ENCODE peak calls at places on chromosomes 6 and 20, in five cellular contexts. O is A172, N is CD14-positive monocyte, G is AG10803, T is mesothelial cell of epicardium. S is an unnamed sample.

GRCh38 chr6:157893238-157893637 is 70.2 kb downstream of the SNX9 start:
- DNase-seq in N (no peak), O (no peak), T (no peak), G (no peak), S (no peak)

GRCh38 chr6:727796-728195 is 34.9 kb upstream of the EXOC2 start:
- DNase-seq in O (no peak), T (no peak), G (no peak), N (no peak), S (no peak)

GRCh38 chr20:2005831-2006426 is 12.1 kb upstream of the PDYN start:
- DNase-seq in N (peak; percentile 69), O (peak; percentile 47), T (peak; percentile 67), G (peak; percentile 49), S (peak; percentile 35)

GRCh38 chr20:37376791-37377190 is 30.9 kb downstream of the SRC start:
- DNase-seq in T (no peak), G (no peak), N (peak; percentile 33), O (no peak), S (no peak)

GRCh38 chr6:47932575-47932974 is 150.7 kb downstream of the OPN5 start:
- DNase-seq in G (no peak), N (no peak), O (no peak), T (no peak), S (no peak)

GRCh38 chr20:2693286-2693995 is 861 bp downstream of the EBF4 start:
- DNase-seq in G (no peak), T (no peak), N (no peak), O (no peak), S (no peak)

GRCh38 chr6:106995640-106996039 is 21.1 kb upstream of the CD24 start:
- DNase-seq in O (no peak), G (no peak), N (no peak), T (no peak), S (no peak)

GRCh38 chr6:149990672-149991402 is 27.1 kb downstream of the ULBP1 start:
- DNase-seq in G (peak; percentile 5), N (no peak), T (no peak), O (no peak), S (no peak)

GRCh38 chr6:40563111-40563510 is 24.1 kb downstream of the LRFN2 start:
- DNase-seq in N (no peak), T (no peak), G (no peak), O (no peak), S (no peak)

GRCh38 chr6:20056350-20056992 is 155.8 kb downstream of the MBOAT1 start:
- DNase-seq in T (no peak), G (peak; percentile 58), O (peak; percentile 27), N (no peak), S (peak; percentile 42)

GRCh38 chr6:111114484-111114883 is 27.2 kb downstream of the SLC16A10 start:
- DNase-seq in G (no peak), T (no peak), N (no peak), O (no peak), S (no peak)

GRCh38 chr6:126127662-126128061 is 141.3 kb downstream of the TRMT11 start:
- DNase-seq in O (no peak), T (no peak), G (no peak), N (no peak), S (peak; percentile 7)

GRCh38 chr6:156060013-156060412 is 604.4 kb upstream of the NOX3 start:
- DNase-seq in G (no peak), O (no peak), N (no peak), T (no peak), S (no peak)

GRCh38 chr20:51413753-51414323 is 128.7 kb downstream of the NFATC2 start:
- DNase-seq in N (no peak), G (no peak), O (no peak), T (no peak), S (no peak)

GRCh38 chr6:34938268-34938667 is 49.2 kb downstream of the ANKS1A start:
- DNase-seq in N (no peak), O (no peak), T (no peak), G (no peak), S (no peak)

GRCh38 chr20:17227199-17227535 is 327 bp downstream of the PCSK2 start:
- DNase-seq in T (no peak), N (no peak), G (no peak), O (no peak), S (no peak)

GRCh38 chr6:106997392-106998257 is 23.1 kb upstream of the CD24 start:
- DNase-seq in N (no peak), O (peak; percentile 52), G (peak; percentile 64), T (peak; percentile 34), S (peak; percentile 75)

GRCh38 chr6:105898286-105898685 is 187.8 kb upstream of the PRDM1 start:
- DNase-seq in T (no peak), N (no peak), O (peak; percentile 79), G (peak; percentile 90), S (no peak)

GRCh38 chr20:6708010-6708409 is 59.5 kb upstream of the BMP2 start:
- DNase-seq in O (peak; percentile 31), N (no peak), T (no peak), G (peak; percentile 42), S (no peak)

GRCh38 chr6:37452522-37452921 is 19.5 kb downstream of the CMTR1 start:
- DNase-seq in N (no peak), T (no peak), O (no peak), G (no peak), S (no peak)

GRCh38 chr6:2669067-2669710 is 81.5 kb downstream of the MYLK4 start:
- DNase-seq in N (no peak), T (no peak), G (no peak), O (no peak), S (no peak)

GRCh38 chr6:162856885-162857284 is 129.1 kb downstream of the PACRG start:
- DNase-seq in N (no peak), T (no peak), G (peak; percentile 82), O (peak; percentile 74), S (peak; percentile 7)

GRCh38 chr20:14055127-14055742 is 59.9 kb downstream of the MACROD2 start:
- DNase-seq in T (no peak), O (peak; percentile 59), G (peak; percentile 76), N (no peak), S (peak; percentile 80)

GRCh38 chr20:14543040-14543439 is 205.6 kb upstream of the FLRT3 start:
- DNase-seq in N (no peak), T (no peak), G (no peak), O (no peak), S (no peak)

GRCh38 chr6:167996424-167997199 is 859 bp upstream of the KIF25 start:
- DNase-seq in T (no peak), N (no peak), O (no peak), G (no peak), S (no peak)

GRCh38 chr6:74068945-74069570 is 373.1 kb downstream of the CD109 start:
- DNase-seq in G (peak; percentile 93), T (no peak), O (no peak), N (no peak), S (no peak)

GRCh38 chr6:34559651-34560365 is 3.7 kb upstream of the SPDEF start:
- DNase-seq in G (no peak), O (no peak), N (no peak), T (no peak), S (no peak)

GRCh38 chr6:167968091-167968490 is 29.4 kb upstream of the KIF25 start:
- DNase-seq in G (no peak), N (no peak), O (peak; percentile 5), T (no peak), S (no peak)

GRCh38 chr20:23094927-23095326 is 8.8 kb upstream of the CD93 start:
- DNase-seq in N (no peak), O (no peak), T (no peak), G (no peak), S (no peak)

GRCh38 chr20:4542270-4542669 is 179.4 kb upstream of the PRND start:
- DNase-seq in N (no peak), T (no peak), G (no peak), O (no peak), S (no peak)

GRCh38 chr6:162726997-162727346 is 594 bp downstream of the PRKN start:
- DNase-seq in N (no peak), G (no peak), O (peak; percentile 1), T (no peak), S (no peak)

GRCh38 chr20:50372770-50373088 is 137.5 kb upstream of the PTPN1 start:
- DNase-seq in T (no peak), N (no peak), O (peak; percentile 80), G (no peak), S (peak; percentile 28)

GRCh38 chr6:41199427-41200246 is 1.3 kb downstream of the TREML2 start:
- DNase-seq in G (no peak), O (no peak), N (no peak), T (no peak), S (no peak)

S was measured in T47D.